ENCODE peak calls at places on chromosomes 16 and 17, in eight cellular contexts. F is NCI-H2081; P is pulmonary artery endothelial cell; I is stimulated activated CD4-positive, alpha-beta T cell treated with anti-CD3 and anti-CD28 coated beads, Interleukin-12 subunit alpha, Interleukin-12 subunit beta, amount 100 ng/mL, for 4 hours; T is NCI-H1930; X is CD4-positive, CD25-positive, alpha-beta regulatory T cell; K is T1000; D is activated CD8-positive, alpha-beta memory T cell treated with anti-CD3 and anti-CD28 coated beads for 1 hour. A is an unnamed sample.

GRCh38 chr17:17412331-17412730 is 64.5 kb upstream of the MED9 start:
- DNase-seq in X (no peak), I (no peak), F (no peak), D (no peak), T (no peak), K (no peak), P (no peak), A (no peak)

GRCh38 chr16:80691111-80691761 is 113.2 kb downstream of the CDYL2 start:
- DNase-seq in T (no peak), P (no peak), F (no peak), X (no peak), K (no peak), I (no peak), D (no peak), A (no peak)

GRCh38 chr17:69525920-69526841 is 111.7 kb downstream of the MAP2K6 start:
- DNase-seq in F (peak), T (peak), P (no peak), K (peak), I (no peak), X (no peak), D (no peak), A (peak)

GRCh38 chr16:79381552-79382042 is 218.9 kb downstream of the MAF start:
- DNase-seq in X (no peak), P (no peak), F (no peak), T (no peak), K (no peak), I (no peak), D (no peak), A (no peak)

GRCh38 chr16:58047557-58048348 is 22.2 kb downstream of the MMP15 start:
- DNase-seq in T (no peak), F (no peak), X (no peak), I (no peak), P (no peak), D (no peak), K (no peak), A (no peak)

GRCh38 chr17:50188521-50189395 is 12.7 kb downstream of the COL1A1 start:
- DNase-seq in F (no peak), P (no peak), I (no peak), T (no peak), D (no peak), K (no peak), X (no peak), A (no peak)

GRCh38 chr17:31571124-31571892 is 179.8 kb downstream of the RAB11FIP4 start:
- DNase-seq in T (no peak), K (peak), D (no peak), F (no peak), X (no peak), I (no peak), P (no peak), A (no peak)

GRCh38 chr17:36994438-36994837 is 45.7 kb downstream of the AATF start:
- DNase-seq in I (no peak), D (no peak), X (no peak), T (no peak), P (no peak), F (no peak), K (no peak), A (no peak)

GRCh38 chr17:51427259-51428255 is 167.2 kb downstream of the UTP18 start:
- DNase-seq in D (peak), I (peak), K (no peak), T (no peak), P (no peak), F (peak), X (peak), A (peak)

GRCh38 chr17:57499648-57500049 is 243.3 kb downstream of the MSI2 start:
- DNase-seq in T (no peak), K (no peak), F (no peak), X (no peak), I (no peak), P (no peak), D (no peak), A (no peak)

GRCh38 chr16:13102401-13102800 is 201.0 kb downstream of the SHISA9 start:
- DNase-seq in P (no peak), D (no peak), X (no peak), F (no peak), K (no peak), T (no peak), I (no peak), A (no peak)

GRCh38 chr16:19085679-19086200 is 18.3 kb downstream of the COQ7 start:
- DNase-seq in X (no peak), I (no peak), P (no peak), D (no peak), K (no peak), T (no peak), F (no peak), A (no peak)

GRCh38 chr17:29682054-29682453 is 59.3 kb upstream of the CORO6 start:
- DNase-seq in K (no peak), P (no peak), X (no peak), D (no peak), I (no peak), T (no peak), F (no peak), A (no peak)

GRCh38 chr17:28646039-28646754 is 1.2 kb upstream of the BLTP2 start:
- DNase-seq in T (no peak), X (no peak), K (no peak), D (no peak), F (no peak), P (no peak), I (no peak), A (no peak)

GRCh38 chr17:81020767-81021497 is 14.0 kb upstream of the BAIAP2 start:
- DNase-seq in X (no peak), K (no peak), I (no peak), T (no peak), F (no peak), P (no peak), D (no peak), A (peak)

GRCh38 chr17:21218101-21218500 is 4.1 kb upstream of the TMEM11 start:
- DNase-seq in D (no peak), I (no peak), T (no peak), K (no peak), X (no peak), P (no peak), F (no peak), A (no peak)

GRCh38 chr17:42201155-42201772 is 7.0 kb upstream of the GHDC start:
- DNase-seq in K (no peak), X (no peak), P (no peak), D (no peak), F (no peak), T (no peak), I (no peak), A (no peak)

GRCh38 chr17:78933959-78934568 is 8.9 kb upstream of the TIMP2 start:
- DNase-seq in P (peak), F (peak), K (peak), X (no peak), D (no peak), T (no peak), I (no peak), A (peak)

GRCh38 chr17:19017804-19018599 is 13.4 kb upstream of the FAM83G start:
- DNase-seq in T (no peak), K (no peak), X (no peak), F (no peak), I (no peak), P (no peak), D (no peak), A (no peak)

GRCh38 chr17:74394977-74395376 is 27.7 kb downstream of the GPR142 start:
- DNase-seq in P (no peak), T (no peak), X (no peak), K (no peak), F (no peak), I (no peak), D (no peak), A (no peak)